ENCODE peak calls at places on chromosomes 11 and 22, in nine cellular contexts. M is CD8-positive, alpha-beta memory T cell; P is cardiac muscle cell; W is thoracic aorta; Z is IMR-90; H is transverse colon; V is naive thymus-derived CD4-positive, alpha-beta T cell; R is OCI-LY7; Y is CD8-positive, alpha-beta T cell. K is an unnamed sample. For H3K4me1, the result is how much of the 10 kb centered on the place peaks cover.

GRCh38 chr11:75174781-75175370 is 24.0 kb downstream of the SLCO2B1 start:
- DNase-seq in M (no peak), P (no peak), W (no peak), Z (peak), H (no peak), V (no peak), R (peak), Y (no peak), K (no peak)

GRCh38 chr11:104279587-104279986 is 115.6 kb upstream of the PDGFD start:
- DNase-seq in M (no peak), P (no peak), W (no peak), Z (no peak), H (no peak), V (no peak), R (no peak), Y (no peak), K (no peak)

GRCh38 chr11:35389897-35390462 is 29.4 kb downstream of the SLC1A2 start:
- DNase-seq in M (no peak), P (no peak), W (no peak), Z (no peak), H (no peak), V (no peak), R (no peak), Y (no peak), K (no peak)

GRCh38 chr22:45903355-45904149 is 73.4 kb downstream of the WNT7B start:
- DNase-seq in M (no peak), P (peak), W (peak), Z (peak), H (no peak), V (no peak), R (no peak), Y (no peak), K (no peak)

GRCh38 chr22:27105142-27106025 is 448.0 kb downstream of the MIAT start:
- DNase-seq in M (no peak), P (peak), W (peak), Z (peak), H (peak), V (no peak), R (no peak), Y (no peak), K (peak)

GRCh38 chr11:57668467-57668890 is 565 bp downstream of the ZDHHC5 start:
- DNase-seq in M (no peak), P (no peak), W (no peak), Z (no peak), H (peak), V (peak), R (peak), Y (no peak), K (no peak)

GRCh38 chr11:57277845-57278720 is 41.0 kb upstream of the APLNR start:
- DNase-seq in M (no peak), P (peak), W (peak), Z (peak), H (peak), V (no peak), R (peak), Y (no peak), K (peak)

GRCh38 chr22:27880778-27881394 is 38.2 kb downstream of the PITPNB start:
- DNase-seq in M (no peak), P (peak), W (no peak), Z (peak), H (no peak), V (no peak), R (peak), Y (no peak), K (peak)

GRCh38 chr11:5476184-5476819 is 12.2 kb upstream of the OR52D1 start:
- DNase-seq in M (peak), P (peak), W (no peak), Z (peak), H (peak), V (no peak), R (peak), Y (no peak), K (peak)

GRCh38 chr22:29268511-29269229 is 602 bp downstream of the EWSR1 start:
- DNase-seq in M (peak), P (peak), W (no peak), Z (peak), H (peak), V (no peak), R (peak), Y (no peak), K (no peak)

GRCh38 chr22:45805413-45805812 is 133.8 kb downstream of the ATXN10 start:
- DNase-seq in M (no peak), P (peak), W (no peak), Z (no peak), H (no peak), V (no peak), R (no peak), Y (no peak), K (no peak)

GRCh38 chr11:111996129-111996528 is 29.1 kb upstream of the DLAT start:
- DNase-seq in M (no peak), P (no peak), W (no peak), Z (no peak), H (no peak), V (no peak), R (no peak), Y (no peak), K (no peak)

GRCh38 chr22:39662677-39663034 is 92.1 kb downstream of the CACNA1I start:
- DNase-seq in M (no peak), P (no peak), W (no peak), Z (no peak), H (no peak), V (no peak), R (no peak), Y (no peak), K (no peak)

GRCh38 chr11:126477526-126478275 is 122.2 kb downstream of the ST3GAL4 start:
- DNase-seq in M (no peak), P (no peak), W (no peak), Z (no peak), H (no peak), V (no peak), R (no peak), Y (no peak), K (no peak)

GRCh38 chr11:61835663-61836024 is 7.5 kb downstream of the FADS2 start:
- DNase-seq in M (no peak), P (no peak), W (no peak), Z (no peak), H (no peak), V (no peak), R (no peak), Y (no peak), K (no peak)

GRCh38 chr11:96242191-96242845 is 100.7 kb downstream of the MAML2 start:
- DNase-seq in M (no peak), P (peak), W (no peak), Z (no peak), H (no peak), V (no peak), R (peak), Y (no peak), K (no peak)
- H3K4me3 ChIP-seq in M (peak), P (no peak), W (peak), Z (no peak), H (no peak), V (peak), R (no peak), Y (peak), K (peak)

GRCh38 chr11:2988996-2989395 is 3.1 kb downstream of the NAP1L4 start:
- DNase-seq in M (no peak), P (no peak), W (no peak), Z (peak), H (no peak), V (no peak), R (peak), Y (no peak), K (no peak)

GRCh38 chr11:2988361-2988762 is 3.8 kb downstream of the NAP1L4 start:
- DNase-seq in M (no peak), P (no peak), W (no peak), Z (no peak), H (no peak), V (no peak), R (no peak), Y (no peak), K (no peak)

GRCh38 chr11:2990617-2991476 is 1.3 kb downstream of the NAP1L4 start:
- DNase-seq in M (no peak), P (no peak), W (no peak), Z (no peak), H (peak), V (no peak), R (peak), Y (peak), K (peak)

GRCh38 chr11:2989551-2989950 is 2.6 kb downstream of the NAP1L4 start:
- DNase-seq in M (no peak), P (no peak), W (no peak), Z (no peak), H (no peak), V (no peak), R (peak), Y (no peak), K (no peak)

GRCh38 chr11:2987881-2988280 is 4.2 kb downstream of the NAP1L4 start:
- DNase-seq in M (no peak), P (no peak), W (no peak), Z (no peak), H (no peak), V (peak), R (no peak), Y (peak), K (no peak)
- H3K4me1 ChIP-seq in M (half or more), P (under half), W (under half), Z (under half), H (under half), V (under half), R (under half), Y (half or more), K (under half)

GRCh38 chr11:16926868-16927267 is 87.3 kb downstream of the PLEKHA7 start:
- DNase-seq in M (no peak), P (no peak), W (no peak), Z (no peak), H (no peak), V (no peak), R (no peak), Y (no peak), K (no peak)

GRCh38 chr11:16923987-16924386 is 90.2 kb downstream of the PLEKHA7 start:
- DNase-seq in M (no peak), P (no peak), W (no peak), Z (no peak), H (peak), V (no peak), R (no peak), Y (no peak), K (peak)

GRCh38 chr11:16925495-16926065 is 88.6 kb downstream of the PLEKHA7 start:
- DNase-seq in M (no peak), P (peak), W (no peak), Z (no peak), H (peak), V (no peak), R (no peak), Y (no peak), K (peak)

GRCh38 chr11:16924462-16924825 is 89.8 kb downstream of the PLEKHA7 start:
- DNase-seq in M (no peak), P (no peak), W (no peak), Z (no peak), H (no peak), V (no peak), R (no peak), Y (no peak), K (peak)

DNA sequence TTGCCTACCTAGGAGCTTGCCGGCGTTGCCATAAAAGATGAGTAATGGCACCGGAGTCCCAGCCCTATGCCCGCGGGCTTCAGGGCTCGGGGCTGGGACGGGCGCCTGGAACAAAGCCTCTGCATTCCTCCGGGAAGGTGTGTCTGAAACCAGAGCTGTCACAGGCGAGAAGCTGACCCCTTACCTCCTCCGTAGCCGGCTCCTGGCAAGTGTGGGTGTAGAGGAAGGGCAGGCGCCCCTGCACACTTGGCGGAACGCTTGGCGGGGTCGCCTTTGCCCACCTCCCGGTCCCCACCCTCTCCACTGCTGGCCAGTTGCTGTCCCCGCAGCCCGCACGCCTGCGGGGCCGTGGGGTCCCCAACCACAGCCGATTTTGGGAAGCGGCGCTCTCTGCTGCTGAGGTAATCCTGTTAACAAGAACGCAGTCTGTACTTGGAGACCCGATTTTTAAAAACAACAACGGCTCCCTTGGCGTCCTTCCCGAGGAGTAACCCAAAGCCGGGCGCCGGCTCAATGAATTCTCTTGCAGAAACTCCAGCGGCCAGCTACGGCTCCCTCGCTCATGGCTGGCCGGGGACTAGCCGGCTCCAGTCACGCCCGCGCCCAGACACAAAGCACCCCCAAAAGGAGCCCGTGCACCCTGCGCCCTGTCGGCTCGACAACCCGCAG is 89.3 kb downstream of the PLEKHA7 start:
- DNase-seq in M (no peak), P (peak), W (no peak), Z (no peak), H (peak), V (no peak), R (no peak), Y (no peak), K (peak)
- H3K4me3 ChIP-seq in M (no peak), P (peak), W (peak), Z (no peak), H (peak), V (no peak), R (no peak), Y (no peak), K (peak)

GRCh38 chr11:73158356-73159051 is 16.4 kb upstream of the FCHSD2 start:
- DNase-seq in M (no peak), P (peak), W (no peak), Z (peak), H (no peak), V (no peak), R (peak), Y (no peak), K (no peak)
- H3K4me1 ChIP-seq in M (under half), P (under half), W (under half), Z (under half), H (under half), V (under half), R (half or more), Y (under half), K (under half)

DNA sequence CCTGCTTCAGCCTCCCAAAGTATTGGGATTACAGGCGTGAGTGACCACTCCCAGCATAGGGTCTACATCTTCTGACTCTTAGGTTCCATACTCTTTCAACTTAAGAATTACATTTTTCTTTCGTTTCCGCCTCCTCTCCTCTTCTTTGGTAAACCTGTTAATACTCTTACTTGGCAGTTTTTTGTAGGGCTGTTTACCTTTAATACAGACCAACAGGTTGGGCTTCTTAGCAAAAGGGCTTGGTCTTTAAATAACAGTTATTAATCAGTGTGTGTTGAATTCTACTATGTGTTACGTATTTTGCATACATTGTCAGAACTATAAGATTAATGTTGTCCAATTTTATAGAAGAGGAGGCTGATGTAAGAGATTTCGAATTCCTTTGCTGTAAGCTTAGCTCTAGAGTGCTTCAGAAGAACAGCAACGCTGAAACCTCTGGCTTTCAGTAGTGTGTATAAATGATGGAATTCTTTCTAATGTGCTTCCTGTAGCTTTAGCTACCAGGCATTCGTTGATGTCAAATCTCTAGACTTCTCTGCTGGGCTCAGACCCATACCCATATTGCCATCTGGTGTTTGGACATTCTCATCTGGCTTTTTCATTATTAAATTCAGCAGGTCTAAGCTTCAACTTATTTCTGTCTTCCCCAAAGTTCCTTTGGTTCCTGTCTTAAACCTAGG is 3.1 kb downstream of the FDX1 start:
- DNase-seq in M (no peak), P (peak), W (no peak), Z (peak), H (no peak), V (no peak), R (no peak), Y (no peak), K (no peak)
- H3K4me3 ChIP-seq in M (no peak), P (no peak), W (no peak), Z (no peak), H (no peak), V (no peak), R (no peak), Y (no peak), K (no peak)

DNA sequence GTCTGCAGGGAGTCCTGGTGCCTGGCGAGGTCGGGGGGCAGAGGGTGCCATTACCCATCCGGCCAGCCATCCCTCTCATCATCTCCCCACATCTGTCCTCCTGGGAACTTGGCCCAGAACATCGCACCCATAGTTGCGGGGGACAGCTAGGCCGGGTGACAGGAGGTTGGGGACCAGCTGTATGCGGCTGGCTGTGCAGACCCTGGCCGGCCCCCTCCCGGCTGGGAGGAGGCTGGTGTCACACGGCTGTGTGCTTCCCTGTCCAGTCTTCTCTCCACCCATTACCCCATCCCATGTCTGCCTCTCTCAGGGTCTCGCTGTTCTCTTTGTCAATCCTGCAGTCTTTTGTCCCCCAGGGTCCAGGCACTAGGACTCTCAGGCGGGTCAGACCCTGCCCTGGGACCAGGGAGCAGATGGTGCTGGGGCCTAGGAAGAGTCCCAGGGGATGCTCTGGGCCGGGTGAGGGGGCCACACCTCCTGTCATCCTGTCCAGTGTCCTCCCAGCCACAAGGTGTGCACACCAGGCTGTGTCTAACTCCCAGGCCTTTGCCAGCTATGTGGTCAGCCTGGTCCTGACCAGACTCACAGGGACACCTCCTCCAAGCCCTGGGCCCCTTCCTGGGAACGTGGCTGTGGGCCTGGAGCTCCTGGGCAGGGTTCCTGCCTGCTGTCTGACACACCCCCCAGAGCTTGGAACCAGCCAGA is 6.4 kb upstream of the TBX1 start:
- DNase-seq in M (no peak), P (no peak), W (no peak), Z (no peak), H (no peak), V (no peak), R (no peak), Y (no peak), K (no peak)
- H3K4me1 ChIP-seq in M (under half), P (under half), W (under half), Z (under half), H (under half), V (under half), R (under half), Y (under half), K (under half)

K was measured in colonic mucosa.